ENCODE peak calls at places on chromosomes 12 and 14, in ten cellular contexts. K is AG08396; Z is GM12864; E is naive thymus-derived CD8-positive, alpha-beta T cell; L is endothelial cell; P is ACHN; J is HEK293T; F is activated naive CD8-positive, alpha-beta T cell treated with anti-CD3 and anti-CD28 coated beads, Interleukin-2, amount 50 U/mL, for 16 hours; N is Daoy; H is cardiac fibroblast. R is an unnamed sample.

GRCh38 chr12:132238487-132239248 is 90.7 kb downstream of the GALNT9 start:
- DNase-seq in N (peak; percentile 19), F (no peak), H (no peak), L (no peak), K (no peak), E (no peak), Z (no peak), P (no peak), J (peak; percentile 44), R (no peak)

GRCh38 chr12:90999518-90999917 is 5.3 kb downstream of the EPYC start:
- DNase-seq in P (no peak), J (no peak), K (no peak), N (no peak), E (no peak), Z (no peak), F (no peak), L (no peak), H (peak; percentile 22), R (no peak)

GRCh38 chr12:57047981-57048380 is 1.9 kb downstream of the MYO1A start:
- DNase-seq in P (no peak), F (no peak), K (no peak), E (no peak), Z (no peak), L (no peak), J (no peak), N (no peak), H (no peak), R (no peak)

GRCh38 chr14:101412741-101413140 is 148.6 kb upstream of the DIO3 start:
- DNase-seq in L (no peak), H (no peak), K (no peak), F (no peak), Z (no peak), E (no peak), N (peak; percentile 45), P (no peak), J (no peak), R (no peak)

GRCh38 chr14:23864856-23865255 is 88.7 kb upstream of the DHRS4 start:
- DNase-seq in Z (no peak), F (no peak), P (no peak), N (no peak), J (no peak), H (no peak), E (no peak), L (no peak), K (no peak), R (no peak)

GRCh38 chr14:103330536-103330935 is 3.5 kb upstream of the EIF5 start:
- DNase-seq in J (no peak), L (no peak), Z (no peak), K (no peak), F (no peak), E (no peak), P (no peak), N (no peak), H (no peak), R (no peak)

GRCh38 chr12:120190985-120191480 is 3.5 kb downstream of the GCN1 start:
- DNase-seq in N (no peak), P (no peak), H (no peak), L (no peak), Z (no peak), J (no peak), K (no peak), F (no peak), E (no peak), R (no peak)

GRCh38 chr12:32501835-32502333 is 102.5 kb downstream of the FGD4 start:
- DNase-seq in J (peak; percentile 39), H (peak; percentile 81), E (no peak), F (no peak), Z (no peak), L (peak; percentile 70), N (peak; percentile 44), P (peak; percentile 91), K (peak; percentile 64), R (no peak)

R was measured in stimulated activated CD4-positive, alpha-beta T cell treated with anti-CD3 and anti-CD28 coated beads, Interleukin-12 subunit alpha, Interleukin-12 subunit beta, amount 100 ng/mL, for 24 hours.